ENCODE peak calls at places on chromosomes 1 and 21, in six cellular contexts. N is right cardiac atrium, X is fibroblast of lung, G is endothelial cell of umbilical vein, H is substantia nigra, M is epithelial cell of proximal tubule. B is an unnamed sample.

GRCh38 chr1:89519779-89520358 is 4.8 kb upstream of the LRRC8B start:
- DNase-seq in G (peak; percentile 59), M (no peak), X (peak; percentile 64), H (no peak), N (no peak), B (no peak)

GRCh38 chr1:168179411-168180147 is 817 bp downstream of the TIPRL start:
- DNase-seq in H (no peak), G (no peak), X (peak; percentile 14), N (no peak), M (no peak), B (no peak)

GRCh38 chr1:227212164-227212563 is 106.1 kb downstream of the CDC42BPA start:
- DNase-seq in X (no peak), H (no peak), G (no peak), N (no peak), M (no peak), B (no peak)

GRCh38 chr1:204213668-204214662 is at the start of gene GOLT1A:
- DNase-seq in H (peak; percentile 57), X (peak; percentile 86), M (peak; percentile 79), G (peak; percentile 75), N (peak; percentile 86), B (peak; percentile 36)

GRCh38 chr21:33403786-33404571 is 766 bp downstream of the IFNGR2 start:
- DNase-seq in M (no peak), X (peak; percentile 48), N (peak; percentile 90), G (peak; percentile 44), H (peak; percentile 43), B (peak; percentile 64)

GRCh38 chr1:30487042-30487441 is 236.3 kb downstream of the MATN1 start:
- DNase-seq in N (no peak), M (no peak), H (no peak), X (no peak), G (no peak), B (no peak)

GRCh38 chr1:162384116-162384515 is 2.6 kb downstream of the C1orf226 start:
- DNase-seq in N (no peak), G (no peak), H (no peak), M (no peak), X (no peak), B (no peak)

GRCh38 chr1:38991638-38992449 is 768 bp downstream of the AKIRIN1 start:
- DNase-seq in M (no peak), X (peak; percentile 31), H (peak; percentile 37), G (peak; percentile 38), N (peak; percentile 71), B (peak; percentile 38)

GRCh38 chr21:41957991-41958766 is 4.4 kb upstream of the C2CD2 start:
- DNase-seq in H (peak; percentile 35), G (peak; percentile 99), X (peak; percentile 93), N (peak; percentile 89), M (peak; percentile 74), B (peak; percentile 75)

GRCh38 chr1:244836135-244836521 is 670 bp downstream of the COX20 start:
- DNase-seq in M (no peak), H (no peak), N (no peak), G (peak; percentile 65), X (peak; percentile 53), B (no peak)

GRCh38 chr1:241323510-241323909 is 33.5 kb downstream of the RGS7 start:
- DNase-seq in N (peak; percentile 54), H (no peak), G (peak; percentile 32), M (no peak), X (peak; percentile 56), B (no peak)

GRCh38 chr1:230191079-230191478 is 124.0 kb downstream of the GALNT2 start:
- DNase-seq in M (no peak), H (peak; percentile 57), N (peak; percentile 85), X (peak; percentile 87), G (peak; percentile 83), B (peak; percentile 66)

GRCh38 chr1:178538192-178538916 is 25.4 kb downstream of the TEX35 start:
- DNase-seq in N (no peak), G (no peak), X (peak; percentile 40), M (no peak), H (no peak), B (no peak)

GRCh38 chr21:37005548-37006242 is 807 bp upstream of the RIPPLY3 start:
- DNase-seq in H (no peak), G (no peak), N (no peak), X (no peak), M (no peak), B (no peak)

GRCh38 chr21:14878971-14879370 is 185.8 kb downstream of the NRIP1 start:
- DNase-seq in M (no peak), X (no peak), H (no peak), G (no peak), N (no peak), B (no peak)

GRCh38 chr1:233394860-233395717 is 67.6 kb downstream of the MAP3K21 start:
- DNase-seq in N (no peak), M (no peak), G (peak; percentile 59), H (no peak), X (peak; percentile 60), B (no peak)

GRCh38 chr1:218349365-218350021 is 4.4 kb downstream of the TGFB2 start:
- DNase-seq in N (no peak), X (no peak), M (no peak), H (no peak), G (peak; percentile 59), B (no peak)

GRCh38 chr21:28705616-28706015 is 287.1 kb downstream of the LTN1 start:
- DNase-seq in M (no peak), N (no peak), G (no peak), X (peak; percentile 59), H (no peak), B (no peak)

GRCh38 chr1:150165622-150166612 is 16.2 kb downstream of the PLEKHO1 start:
- DNase-seq in H (no peak), G (peak; percentile 54), X (peak; percentile 67), N (peak; percentile 80), M (no peak), B (peak; percentile 39)

GRCh38 chr1:236636017-236636416 is 31.7 kb upstream of the HEATR1 start:
- DNase-seq in X (no peak), M (no peak), H (no peak), G (no peak), N (peak; percentile 49), B (no peak)

B was measured in left ventricle myocardium inferior.